ENCODE peak calls at places on chromosome 18, in nine cellular contexts. One of them, this sample, is unnamed.

GRCh38 chr18:8403713-8404112 is 205.5 kb upstream of the RAB12 start:
- DNase-seq in transverse colon: no peak
- DNase-seq in activated B cell treated with CpG ODN at 0.5 μM for 24 hours: no peak
- DNase-seq in iris pigment epithelial cell: no peak
- DNase-seq in activated CD4-positive, alpha-beta T cell treated with anti-CD3 and anti-CD28 coated beads, Interleukin-2, amount 10 ng/mL, durations not matched to agents 7 days and 5 days: no peak
- DNase-seq in AG09309: no peak
- DNase-seq in tibial nerve: no peak
- DNase-seq in mesothelial cell of epicardium: no peak
- DNase-seq in putamen: no peak
- DNase-seq in this sample: no peak

GRCh38 chr18:12373032-12373770 is 3.8 kb downstream of the AFG3L2 start:
- DNase-seq in transverse colon: peak; percentile 21
- DNase-seq in activated B cell treated with CpG ODN at 0.5 μM for 24 hours: no peak
- DNase-seq in iris pigment epithelial cell: peak; percentile 43
- DNase-seq in activated CD4-positive, alpha-beta T cell treated with anti-CD3 and anti-CD28 coated beads, Interleukin-2, amount 10 ng/mL, durations not matched to agents 7 days and 5 days: no peak
- DNase-seq in AG09309: no peak
- DNase-seq in tibial nerve: no peak
- DNase-seq in mesothelial cell of epicardium: no peak
- DNase-seq in putamen: no peak
- DNase-seq in this sample: no peak

GRCh38 chr18:59220164-59220783 is 316 bp downstream of the GRP start:
- DNase-seq in transverse colon: no peak
- DNase-seq in activated B cell treated with CpG ODN at 0.5 μM for 24 hours: no peak
- DNase-seq in iris pigment epithelial cell: no peak
- DNase-seq in activated CD4-positive, alpha-beta T cell treated with anti-CD3 and anti-CD28 coated beads, Interleukin-2, amount 10 ng/mL, durations not matched to agents 7 days and 5 days: no peak
- DNase-seq in AG09309: no peak
- DNase-seq in tibial nerve: no peak
- DNase-seq in mesothelial cell of epicardium: no peak
- DNase-seq in putamen: no peak
- DNase-seq in this sample: peak; percentile 57

GRCh38 chr18:79545255-79545654 is 134.3 kb upstream of the CTDP1 start:
- DNase-seq in transverse colon: no peak
- DNase-seq in activated B cell treated with CpG ODN at 0.5 μM for 24 hours: no peak
- DNase-seq in iris pigment epithelial cell: no peak
- DNase-seq in activated CD4-positive, alpha-beta T cell treated with anti-CD3 and anti-CD28 coated beads, Interleukin-2, amount 10 ng/mL, durations not matched to agents 7 days and 5 days: no peak
- DNase-seq in AG09309: no peak
- DNase-seq in tibial nerve: no peak
- DNase-seq in mesothelial cell of epicardium: no peak
- DNase-seq in putamen: no peak
- DNase-seq in this sample: peak; percentile 66

GRCh38 chr18:6056171-6056932 is 161.0 kb upstream of the TMEM200C start:
- DNase-seq in transverse colon: no peak
- DNase-seq in activated B cell treated with CpG ODN at 0.5 μM for 24 hours: no peak
- DNase-seq in iris pigment epithelial cell: peak; percentile 74
- DNase-seq in activated CD4-positive, alpha-beta T cell treated with anti-CD3 and anti-CD28 coated beads, Interleukin-2, amount 10 ng/mL, durations not matched to agents 7 days and 5 days: no peak
- DNase-seq in AG09309: peak; percentile 18
- DNase-seq in tibial nerve: no peak
- DNase-seq in mesothelial cell of epicardium: no peak
- DNase-seq in putamen: no peak
- DNase-seq in this sample: no peak

GRCh38 chr18:75291460-75291859 is 80.9 kb downstream of the TSHZ1 start:
- DNase-seq in transverse colon: no peak
- DNase-seq in activated B cell treated with CpG ODN at 0.5 μM for 24 hours: no peak
- DNase-seq in iris pigment epithelial cell: no peak
- DNase-seq in activated CD4-positive, alpha-beta T cell treated with anti-CD3 and anti-CD28 coated beads, Interleukin-2, amount 10 ng/mL, durations not matched to agents 7 days and 5 days: no peak
- DNase-seq in AG09309: no peak
- DNase-seq in tibial nerve: no peak
- DNase-seq in mesothelial cell of epicardium: no peak
- DNase-seq in putamen: no peak
- DNase-seq in this sample: no peak

GRCh38 chr18:74225193-74225840 is 66.4 kb downstream of the CYB5A start:
- DNase-seq in transverse colon: no peak
- DNase-seq in activated B cell treated with CpG ODN at 0.5 μM for 24 hours: no peak
- DNase-seq in iris pigment epithelial cell: peak; percentile 78
- DNase-seq in activated CD4-positive, alpha-beta T cell treated with anti-CD3 and anti-CD28 coated beads, Interleukin-2, amount 10 ng/mL, durations not matched to agents 7 days and 5 days: no peak
- DNase-seq in AG09309: no peak
- DNase-seq in tibial nerve: no peak
- DNase-seq in mesothelial cell of epicardium: no peak
- DNase-seq in putamen: no peak
- DNase-seq in this sample: no peak

GRCh38 chr18:59686260-59686659 is 11.0 kb downstream of the CCBE1 start:
- DNase-seq in transverse colon: no peak
- DNase-seq in activated B cell treated with CpG ODN at 0.5 μM for 24 hours: no peak
- DNase-seq in iris pigment epithelial cell: no peak
- DNase-seq in activated CD4-positive, alpha-beta T cell treated with anti-CD3 and anti-CD28 coated beads, Interleukin-2, amount 10 ng/mL, durations not matched to agents 7 days and 5 days: no peak
- DNase-seq in AG09309: no peak
- DNase-seq in tibial nerve: no peak
- DNase-seq in mesothelial cell of epicardium: no peak
- DNase-seq in putamen: no peak
- DNase-seq in this sample: no peak

GRCh38 chr18:36953047-36953446 is 124.1 kb downstream of the KIAA1328 start:
- DNase-seq in transverse colon: no peak
- DNase-seq in activated B cell treated with CpG ODN at 0.5 μM for 24 hours: no peak
- DNase-seq in iris pigment epithelial cell: no peak
- DNase-seq in activated CD4-positive, alpha-beta T cell treated with anti-CD3 and anti-CD28 coated beads, Interleukin-2, amount 10 ng/mL, durations not matched to agents 7 days and 5 days: no peak
- DNase-seq in AG09309: no peak
- DNase-seq in tibial nerve: no peak
- DNase-seq in mesothelial cell of epicardium: no peak
- DNase-seq in putamen: no peak
- DNase-seq in this sample: no peak

GRCh38 chr18:39421319-39421718 is 1855.7 kb upstream of the CELF4 start:
- DNase-seq in transverse colon: no peak
- DNase-seq in activated B cell treated with CpG ODN at 0.5 μM for 24 hours: no peak
- DNase-seq in iris pigment epithelial cell: no peak
- DNase-seq in activated CD4-positive, alpha-beta T cell treated with anti-CD3 and anti-CD28 coated beads, Interleukin-2, amount 10 ng/mL, durations not matched to agents 7 days and 5 days: no peak
- DNase-seq in AG09309: no peak
- DNase-seq in tibial nerve: no peak
- DNase-seq in mesothelial cell of epicardium: no peak
- DNase-seq in putamen: peak; percentile 15
- DNase-seq in this sample: no peak

GRCh38 chr18:79738565-79739439 is 58.9 kb upstream of the KCNG2 start:
- DNase-seq in transverse colon: peak; percentile 5
- DNase-seq in activated B cell treated with CpG ODN at 0.5 μM for 24 hours: no peak
- DNase-seq in iris pigment epithelial cell: no peak
- DNase-seq in activated CD4-positive, alpha-beta T cell treated with anti-CD3 and anti-CD28 coated beads, Interleukin-2, amount 10 ng/mL, durations not matched to agents 7 days and 5 days: no peak
- DNase-seq in AG09309: peak; percentile 0
- DNase-seq in tibial nerve: peak; percentile 31
- DNase-seq in mesothelial cell of epicardium: no peak
- DNase-seq in putamen: no peak
- DNase-seq in this sample: peak; percentile 66

GRCh38 chr18:79819951-79820351 is 22.2 kb downstream of the KCNG2 start:
- DNase-seq in transverse colon: no peak
- DNase-seq in activated B cell treated with CpG ODN at 0.5 μM for 24 hours: peak; percentile 42
- DNase-seq in iris pigment epithelial cell: no peak
- DNase-seq in activated CD4-positive, alpha-beta T cell treated with anti-CD3 and anti-CD28 coated beads, Interleukin-2, amount 10 ng/mL, durations not matched to agents 7 days and 5 days: no peak
- DNase-seq in AG09309: no peak
- DNase-seq in tibial nerve: no peak
- DNase-seq in mesothelial cell of epicardium: no peak
- DNase-seq in putamen: peak; percentile 37
- DNase-seq in this sample: peak; percentile 50

GRCh38 chr18:59799383-59800015 is 100.3 kb upstream of the PMAIP1 start:
- DNase-seq in transverse colon: no peak
- DNase-seq in activated B cell treated with CpG ODN at 0.5 μM for 24 hours: no peak
- DNase-seq in iris pigment epithelial cell: no peak
- DNase-seq in activated CD4-positive, alpha-beta T cell treated with anti-CD3 and anti-CD28 coated beads, Interleukin-2, amount 10 ng/mL, durations not matched to agents 7 days and 5 days: no peak
- DNase-seq in AG09309: no peak
- DNase-seq in tibial nerve: no peak
- DNase-seq in mesothelial cell of epicardium: no peak
- DNase-seq in putamen: no peak
- DNase-seq in this sample: no peak